ENCODE peak calls at places on chromosomes 1 and 21, in four cellular contexts. G is endothelial cell of umbilical vein, M is mammary epithelial cell, O is GM23248. T is an unnamed sample. For H3K27me3 and H3K79me2, the result is how much of the 10 kb centered on the place peaks cover.

GRCh38 chr1:9153152-9153551 is 24.2 kb upstream of the GPR157 start:
- DNase-seq in G (no peak), M (no peak), O (no peak), T (no peak)

GRCh38 chr1:75548721-75549480 is 62.0 kb downstream of the SLC44A5 start:
- DNase-seq in G (peak), M (no peak), O (no peak), T (no peak)

GRCh38 chr1:112803906-112804762 is 89.0 kb upstream of the PPM1J start:
- DNase-seq in G (peak), M (peak), O (peak), T (peak)

GRCh38 chr1:205851993-205852392 is 2.1 kb upstream of the PM20D1 start:
- DNase-seq in G (no peak), M (no peak), O (no peak), T (no peak)

GRCh38 chr1:19651141-19651737 is 7.1 kb downstream of the NBL1 start:
- DNase-seq in G (peak), M (no peak), O (peak), T (peak)

GRCh38 chr1:33256701-33257387 is 552 bp downstream of the ZNF362 start:
- DNase-seq in G (peak), M (peak), O (peak), T (peak)

GRCh38 chr21:37224861-37225260 is 42.3 kb downstream of the VPS26C start:
- DNase-seq in G (no peak), M (no peak), O (no peak), T (no peak)

GRCh38 chr1:32005522-32005921 is 8.1 kb upstream of the KHDRBS1 start:
- DNase-seq in G (no peak), M (no peak), O (no peak), T (no peak)

GRCh38 chr1:167904641-167905040 is 9.3 kb downstream of the ADCY10 start:
- DNase-seq in G (peak), M (peak), O (peak), T (no peak)

GRCh38 chr1:66351474-66351873 is 182.5 kb upstream of the SGIP1 start:
- DNase-seq in G (peak), M (no peak), O (peak), T (no peak)

GRCh38 chr21:38272215-38272614 is 15.4 kb downstream of the KCNJ15 start:
- DNase-seq in G (no peak), M (peak), O (no peak), T (no peak)

GRCh38 chr1:213970193-213970592 is 17.6 kb upstream of the PROX1 start:
- DNase-seq in G (peak), M (no peak), O (no peak), T (no peak)

GRCh38 chr1:205245096-205245495 is 17.4 kb downstream of the TMCC2 start:
- DNase-seq in G (no peak), M (no peak), O (no peak), T (no peak)

GRCh38 chr1:52672946-52673345 is 25.2 kb downstream of the COA7 start:
- DNase-seq in G (no peak), M (peak), O (no peak), T (no peak)

GRCh38 chr1:203512830-203513578 is 19.1 kb downstream of the OPTC start:
- DNase-seq in G (peak), M (peak), O (peak), T (no peak)

GRCh38 chr1:160742428-160743127 is 3.5 kb downstream of the SLAMF7 start:
- DNase-seq in G (no peak), M (no peak), O (no peak), T (no peak)

GRCh38 chr1:240091614-240092300 is at the start of gene FMN2:
- DNase-seq in G (no peak), M (peak), O (peak), T (peak)

GRCh38 chr1:199660071-199660470 is 367.4 kb upstream of the NR5A2 start:
- DNase-seq in G (no peak), M (no peak), O (no peak), T (no peak)

GRCh38 chr1:54105736-54106269 is 47.0 kb downstream of the CDCP2 start:
- DNase-seq in G (no peak), M (no peak), O (no peak), T (no peak)

GRCh38 chr1:27824411-27824810 is 6.2 kb upstream of the PPP1R8 start:
- DNase-seq in G (no peak), M (no peak), O (no peak), T (no peak)

DNA sequence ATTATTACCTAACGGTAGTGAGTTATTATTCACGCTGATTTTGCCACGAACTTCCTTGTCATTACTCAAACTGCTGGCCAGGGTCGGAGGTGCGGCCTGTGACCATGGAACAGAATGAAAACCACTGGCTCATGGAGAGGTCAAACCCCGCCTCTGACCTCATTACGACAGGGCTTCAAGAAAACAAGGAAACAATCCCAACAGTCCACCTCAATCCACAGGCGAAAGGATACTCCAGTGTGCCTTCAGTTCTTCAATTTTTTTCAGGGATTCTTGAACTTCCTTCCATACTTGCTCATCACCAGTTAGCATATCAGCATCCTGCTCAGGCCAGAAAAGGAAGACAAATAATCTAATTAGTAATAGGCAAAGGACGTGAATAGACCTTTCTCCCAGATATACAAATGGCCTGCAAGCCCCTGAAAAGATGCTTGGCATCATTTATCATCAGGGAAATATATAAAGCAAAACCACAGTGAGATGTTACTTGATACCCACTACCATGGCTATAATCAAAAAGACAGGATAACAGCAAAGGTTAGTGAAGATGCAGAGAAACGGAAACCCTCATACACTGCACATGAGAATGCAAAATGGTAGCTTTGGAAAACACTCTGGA is 643.4 kb downstream of the SMYD3 start:
- DNase-seq in G (no peak), M (no peak), O (no peak), T (no peak)
- H3K27me3 ChIP-seq in G (under half), M (under half), O (under half), T (under half)

GRCh38 chr21:25966308-25966707 is 204.3 kb downstream of the APP start:
- DNase-seq in G (no peak), M (no peak), O (no peak), T (no peak)
- H3K9ac ChIP-seq in G (no peak), M (no peak), O (no peak), T (no peak)

GRCh38 chr1:40984531-40984930 is 5.0 kb downstream of the CTPS1 start:
- DNase-seq in G (no peak), M (no peak), O (no peak), T (no peak)
- H3K79me2 ChIP-seq in G (half or more), M (half or more), O (half or more), T (half or more)

DNA sequence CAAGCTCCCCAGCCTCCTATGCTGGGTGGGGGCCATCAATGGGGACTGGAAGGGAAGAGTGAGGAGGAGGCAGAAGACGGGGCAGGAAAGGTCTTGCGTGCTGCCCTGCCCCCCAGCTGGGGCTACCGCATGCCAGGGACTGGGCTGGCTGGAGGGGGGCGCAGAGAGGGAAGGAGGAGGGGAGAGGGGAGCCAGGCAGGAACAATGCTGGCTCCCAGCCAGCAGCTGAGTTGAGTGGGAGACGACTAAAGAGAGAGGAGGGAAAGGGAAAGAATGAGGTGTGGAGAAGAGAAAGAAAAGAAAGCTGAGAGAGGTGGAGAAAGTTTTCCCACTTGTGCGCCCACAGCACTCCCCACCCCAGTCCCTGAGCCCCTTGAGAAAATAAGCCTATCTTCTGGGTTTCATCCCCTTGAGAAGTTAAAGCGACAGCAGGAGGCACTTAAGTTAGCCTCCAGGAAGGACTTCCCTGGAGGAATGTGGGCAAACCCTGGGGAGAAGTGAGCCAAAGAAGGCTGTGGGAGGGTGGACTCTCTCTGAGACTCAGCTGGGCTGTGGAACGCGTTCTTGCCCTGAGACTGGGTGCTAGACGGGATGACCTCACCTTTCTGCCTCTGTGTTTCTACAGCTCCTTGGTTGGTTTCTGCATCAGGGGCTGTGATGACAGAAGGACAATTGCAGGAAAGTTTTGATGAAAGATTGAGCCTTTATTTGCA is 12.9 kb upstream of the NES start:
- DNase-seq in G (peak), M (peak), O (peak), T (peak)
- H3K27me3 ChIP-seq in G (under half), M (under half), O (under half), T (under half)

DNA sequence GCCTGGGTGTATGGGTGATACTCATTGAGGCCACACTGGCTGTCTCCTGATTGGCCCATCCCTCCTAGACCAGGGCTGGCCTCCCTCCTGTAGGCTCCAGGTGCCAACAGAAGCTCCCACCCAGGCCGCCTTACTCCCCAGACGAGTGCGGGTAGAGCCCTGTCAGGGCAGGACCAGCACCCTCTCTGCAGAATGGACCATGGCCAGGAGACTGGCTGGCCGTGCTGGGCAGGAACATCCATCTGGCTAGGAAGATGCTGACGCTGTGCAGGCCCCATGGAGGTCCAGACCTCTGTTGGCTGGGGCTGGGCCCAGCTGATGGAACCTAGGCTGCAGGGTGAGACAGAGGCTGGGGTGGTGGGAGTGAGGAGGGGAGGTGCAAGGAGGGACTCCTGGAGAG is 25.0 kb upstream of the EPB41 start:
- DNase-seq in G (no peak), M (no peak), O (no peak), T (no peak)
- H3K9ac ChIP-seq in G (no peak), M (no peak), O (no peak), T (no peak)

DNA sequence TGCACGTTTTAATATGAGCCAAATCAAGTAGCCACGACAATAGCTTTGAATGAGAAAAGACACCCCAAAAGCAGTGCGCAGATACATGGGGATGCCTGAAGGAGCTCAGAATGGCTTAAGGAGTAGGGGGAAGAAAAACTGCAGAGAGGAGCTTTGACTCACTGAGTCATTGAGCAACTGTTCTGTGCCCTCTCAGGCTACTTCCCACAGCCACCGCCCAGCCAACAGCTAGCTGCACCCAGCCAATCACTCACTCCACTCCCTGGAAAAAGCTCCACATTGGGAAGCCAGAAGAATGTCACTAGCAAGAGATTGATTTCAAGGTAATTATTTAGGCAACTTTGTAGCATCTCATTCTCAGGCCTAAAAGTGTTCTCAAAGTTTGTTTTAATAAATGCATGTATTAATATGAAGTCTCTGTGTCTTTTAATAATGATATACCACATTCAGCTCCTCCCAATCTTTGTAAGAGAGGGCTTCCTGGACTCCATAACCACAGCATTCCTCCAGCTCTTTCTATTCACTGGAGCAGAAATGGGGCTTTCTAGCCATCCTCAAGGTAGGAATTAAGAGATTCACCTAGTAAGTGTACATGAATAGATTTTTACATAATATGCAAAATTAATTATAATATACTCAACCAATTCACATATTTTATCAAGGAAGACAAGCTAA is 16.8 kb downstream of the DUSP10 start:
- DNase-seq in G (no peak), M (peak), O (peak), T (no peak)
- H3K79me2 ChIP-seq in G (under half), M (half or more), O (half or more), T (under half)

GRCh38 chr21:41769106-41769505 is 2.3 kb upstream of the RIPK4 start:
- DNase-seq in G (no peak), M (no peak), O (no peak), T (no peak)
- H3K27me3 ChIP-seq in G (half or more), M (under half), O (under half), T (half or more)

GRCh38 chr1:41807390-41807789 is 111.3 kb downstream of the HIVEP3 start:
- DNase-seq in G (no peak), M (no peak), O (no peak), T (no peak)

GRCh38 chr1:41804176-41804575 is 114.5 kb downstream of the HIVEP3 start:
- DNase-seq in G (no peak), M (no peak), O (no peak), T (no peak)

GRCh38 chr1:41806472-41807155 is 112.1 kb downstream of the HIVEP3 start:
- DNase-seq in G (no peak), M (no peak), O (no peak), T (no peak)

GRCh38 chr1:41803656-41804055 is 115.1 kb downstream of the HIVEP3 start:
- DNase-seq in G (no peak), M (peak), O (no peak), T (no peak)

GRCh38 chr1:41805771-41806471 is 112.8 kb downstream of the HIVEP3 start:
- DNase-seq in G (no peak), M (no peak), O (no peak), T (no peak)
- H3K9ac ChIP-seq in G (no peak), M (no peak), O (no peak), T (no peak)

T was measured in neural progenitor cell.